ENCODE peak calls at places on chromosomes 3 and 15, in eight cellular contexts. X is activated CD4-positive, alpha-beta T cell treated with anti-CD3 and anti-CD28 coated beads for 4 hours; S is fibroblast of pulmonary artery; T is stimulated activated CD4-positive, alpha-beta T cell treated with anti-CD3 and anti-CD28 coated beads, Interleukin-12 subunit alpha, Interleukin-12 subunit beta, amount 100 ng/mL, for 4 hours; R is natural killer cell; Y is Kasumi-1; G is left ventricle myocardium superior; B is GM12892. U is an unnamed sample.

GRCh38 chr3:138686771-138687221 is 78.2 kb downstream of the FAIM start:
- DNase-seq in G (no peak), R (no peak), T (no peak), B (peak; percentile 13), Y (peak; percentile 90), X (no peak), S (peak; percentile 81), U (no peak)

GRCh38 chr3:8730641-8731040 is 3.0 kb upstream of the CAV3 start:
- DNase-seq in G (no peak), T (no peak), S (peak; percentile 58), B (no peak), Y (no peak), R (no peak), X (no peak), U (no peak)

GRCh38 chr3:10273697-10274305 is 18.9 kb downstream of the GHRL start:
- DNase-seq in T (no peak), X (no peak), S (peak; percentile 25), B (no peak), G (no peak), R (no peak), Y (peak; percentile 27), U (no peak)

GRCh38 chr15:60471314-60471713 is 7.6 kb downstream of the ICE2 start:
- DNase-seq in B (no peak), Y (no peak), R (no peak), S (no peak), G (no peak), X (no peak), T (no peak), U (no peak)

GRCh38 chr3:72008226-72008996 is 223.5 kb upstream of the PROK2 start:
- DNase-seq in T (no peak), Y (no peak), G (no peak), S (peak; percentile 48), B (no peak), X (no peak), R (no peak), U (no peak)

GRCh38 chr15:47688573-47689086 is 28.7 kb upstream of the SEMA6D start:
- DNase-seq in R (no peak), S (peak; percentile 31), G (no peak), T (no peak), X (no peak), Y (no peak), B (no peak), U (no peak)

GRCh38 chr3:187274977-187275338 is 16.6 kb downstream of the MASP1 start:
- DNase-seq in R (no peak), Y (no peak), T (no peak), X (no peak), S (no peak), G (no peak), B (no peak), U (no peak)

GRCh38 chr3:79871656-79872055 is 103.9 kb upstream of the ROBO1 start:
- DNase-seq in B (no peak), T (no peak), X (no peak), S (peak; percentile 34), Y (no peak), R (no peak), G (no peak), U (no peak)

GRCh38 chr3:184354121-184354728 is 7.2 kb downstream of the CLCN2 start:
- DNase-seq in Y (peak; percentile 23), X (peak; percentile 72), B (peak; percentile 69), R (peak; percentile 60), S (peak; percentile 41), T (peak; percentile 72), G (peak; percentile 75), U (no peak)

GRCh38 chr3:15287565-15288330 is 44.6 kb downstream of the SH3BP5 start:
- DNase-seq in G (peak; percentile 69), R (no peak), B (no peak), T (no peak), S (peak; percentile 97), Y (no peak), X (no peak), U (peak; percentile 64)

GRCh38 chr3:88324788-88325187 is 175.0 kb downstream of the C3orf38 start:
- DNase-seq in G (no peak), S (no peak), B (no peak), Y (no peak), R (no peak), X (no peak), T (no peak), U (no peak)

GRCh38 chr3:139217633-139218032 is 126.2 kb upstream of the MRPS22 start:
- DNase-seq in S (no peak), B (no peak), R (no peak), G (no peak), X (no peak), T (no peak), Y (no peak), U (no peak)

GRCh38 chr15:98949624-98950023 is 58.0 kb downstream of the PGPEP1L start:
- DNase-seq in X (no peak), B (no peak), Y (no peak), R (no peak), G (no peak), S (no peak), T (no peak), U (no peak)

GRCh38 chr3:105364113-105364512 is 2.6 kb upstream of the ALCAM start:
- DNase-seq in Y (no peak), X (no peak), S (peak; percentile 56), T (no peak), R (no peak), B (no peak), G (no peak), U (no peak)

GRCh38 chr15:33021806-33022389 is 172.6 kb downstream of the FMN1 start:
- DNase-seq in Y (peak; percentile 38), S (peak; percentile 73), B (peak; percentile 13), R (no peak), X (peak; percentile 13), T (no peak), G (no peak), U (no peak)

U was measured in left lobe of liver.